ENCODE peak calls at places on chromosomes 6 and 20, in eight cellular contexts. I is GM13977; Q is CD4-positive, alpha-beta memory T cell; S is iPS DF 6.9; M is body of pancreas; B is activated T-cell treated with anti-CD3 and anti-CD28 coated beads for 4 hours; H is nephron progenitor cell; C is T-helper 17 cell. W is an unnamed sample.

GRCh38 chr20:37876863-37877262 is 26.1 kb upstream of the VSTM2L start:
- DNase-seq in I (no peak), Q (no peak), S (no peak), M (no peak), B (no peak), H (no peak), C (no peak), W (no peak)

GRCh38 chr6:17877196-17877889 is 110.1 kb downstream of the KIF13A start:
- DNase-seq in I (no peak), Q (no peak), S (no peak), M (no peak), B (no peak), H (no peak), C (no peak), W (no peak)

GRCh38 chr20:49052334-49052733 is 6.2 kb downstream of the CSE1L start:
- DNase-seq in I (no peak), Q (no peak), S (no peak), M (no peak), B (no peak), H (no peak), C (no peak), W (no peak)

GRCh38 chr20:55211481-55211880 is 736.1 kb downstream of the DOK5 start:
- DNase-seq in I (no peak), Q (no peak), S (no peak), M (no peak), B (no peak), H (no peak), C (no peak), W (no peak)

GRCh38 chr6:30211306-30211705 is 1.9 kb downstream of the TRIM26 start:
- DNase-seq in I (no peak), Q (no peak), S (no peak), M (no peak), B (no peak), H (no peak), C (no peak), W (no peak)

GRCh38 chr20:22932236-22932635 is 102.9 kb upstream of the SSTR4 start:
- DNase-seq in I (no peak), Q (no peak), S (no peak), M (no peak), B (no peak), H (no peak), C (no peak), W (no peak)

GRCh38 chr6:88840806-88841539 is 122.4 kb downstream of the RNGTT start:
- DNase-seq in I (no peak), Q (no peak), S (no peak), M (no peak), B (no peak), H (no peak), C (no peak), W (no peak)

GRCh38 chr6:19836799-19837510 is at the start of gene ID4:
- DNase-seq in I (no peak), Q (no peak), S (peak; percentile 74), M (peak; percentile 96), B (no peak), H (peak; percentile 98), C (no peak), W (no peak)